ENCODE peak calls at places on chromosomes 2 and 18, in seven cellular contexts. S is IMR-90, O is body of pancreas, K is transverse colon, E is esophagus squamous epithelium, Y is adrenal gland, I is Peyer's patch. P is an unnamed sample.

GRCh38 chr2:240878341-240878936 is 9.8 kb downstream of the AGXT start:
- DNase-seq in S (no peak), O (peak; percentile 3), K (no peak), E (no peak), Y (no peak), I (no peak), P (no peak)

GRCh38 chr2:138447889-138448570 is 53.5 kb upstream of the SPOPL start:
- DNase-seq in S (no peak), O (no peak), K (no peak), E (no peak), Y (no peak), I (no peak), P (no peak)

GRCh38 chr18:8998481-8999217 is 103.8 kb upstream of the NDUFV2 start:
- DNase-seq in S (peak; percentile 55), O (no peak), K (no peak), E (no peak), Y (no peak), I (no peak), P (no peak)

GRCh38 chr2:217979151-217979811 is 23.5 kb downstream of the TNS1 start:
- DNase-seq in S (peak; percentile 77), O (peak; percentile 13), K (no peak), E (no peak), Y (no peak), I (no peak), P (no peak)

GRCh38 chr18:75110846-75111415 is 98.0 kb downstream of the PTGR3 start:
- DNase-seq in S (no peak), O (no peak), K (no peak), E (no peak), Y (no peak), I (no peak), P (no peak)

GRCh38 chr18:74459877-74460276 is 2.8 kb upstream of the DIPK1C start:
- DNase-seq in S (no peak), O (no peak), K (no peak), E (no peak), Y (no peak), I (no peak), P (no peak)

GRCh38 chr18:12048010-12048826 is 45.4 kb upstream of the ANKRD62 start:
- DNase-seq in S (no peak), O (no peak), K (no peak), E (no peak), Y (no peak), I (no peak), P (no peak)

GRCh38 chr2:169822785-169823392 is 1.8 kb downstream of the METTL5 start:
- DNase-seq in S (peak; percentile 14), O (no peak), K (no peak), E (no peak), Y (no peak), I (no peak), P (no peak)

GRCh38 chr18:38966846-38967245 is 1401.2 kb upstream of the CELF4 start:
- DNase-seq in S (no peak), O (no peak), K (no peak), E (no peak), Y (no peak), I (no peak), P (no peak)

GRCh38 chr2:227370791-227371312 is 8.3 kb downstream of the TM4SF20 start:
- DNase-seq in S (peak; percentile 85), O (peak; percentile 9), K (no peak), E (no peak), Y (peak; percentile 80), I (no peak), P (peak; percentile 8)

GRCh38 chr2:179274749-179275148 is 10.1 kb upstream of the SESTD1 start:
- DNase-seq in S (peak; percentile 22), O (no peak), K (no peak), E (no peak), Y (no peak), I (no peak), P (no peak)

GRCh38 chr2:191959209-191959608 is 112.3 kb upstream of the CAVIN2 start:
- DNase-seq in S (no peak), O (no peak), K (no peak), E (no peak), Y (no peak), I (no peak), P (peak; percentile 53)

GRCh38 chr2:182358601-182359000 is 68.2 kb downstream of the PDE1A start:
- DNase-seq in S (no peak), O (no peak), K (no peak), E (no peak), Y (no peak), I (no peak), P (no peak)

GRCh38 chr2:165698621-165698946 is 95.5 kb downstream of the GALNT3 start:
- DNase-seq in S (peak; percentile 43), O (peak; percentile 60), K (peak; percentile 29), E (no peak), Y (peak; percentile 49), I (no peak), P (peak; percentile 62)

GRCh38 chr2:172655091-172655837 is 80.4 kb upstream of the RAPGEF4 start:
- DNase-seq in S (peak; percentile 96), O (no peak), K (no peak), E (no peak), Y (no peak), I (no peak), P (no peak)

GRCh38 chr2:111238336-111238735 is 117.6 kb downstream of the BCL2L11 start:
- DNase-seq in S (no peak), O (no peak), K (no peak), E (no peak), Y (no peak), I (no peak), P (no peak)

GRCh38 chr2:171225989-171226388 is 65.3 kb upstream of the TLK1 start:
- DNase-seq in S (no peak), O (no peak), K (no peak), E (no peak), Y (no peak), I (no peak), P (no peak)

GRCh38 chr2:47992671-47993070 is 86.4 kb upstream of the FBXO11 start:
- DNase-seq in S (no peak), O (no peak), K (no peak), E (no peak), Y (no peak), I (no peak), P (no peak)

GRCh38 chr2:158394453-158394852 is 62.1 kb downstream of the CCDC148 start:
- DNase-seq in S (no peak), O (no peak), K (no peak), E (no peak), Y (no peak), I (no peak), P (no peak)

GRCh38 chr2:200625958-200626363 is 40.1 kb downstream of the AOX1 start:
- DNase-seq in S (peak; percentile 36), O (no peak), K (no peak), E (no peak), Y (no peak), I (no peak), P (no peak)

GRCh38 chr2:107688135-107688534 is 138.6 kb upstream of the RGPD4 start:
- DNase-seq in S (no peak), O (no peak), K (no peak), E (no peak), Y (no peak), I (no peak), P (no peak)

GRCh38 chr2:26850565-26850964 is 2.6 kb downstream of the DPYSL5 start:
- DNase-seq in S (no peak), O (no peak), K (no peak), E (no peak), Y (no peak), I (no peak), P (no peak)

GRCh38 chr2:10141736-10142639 is 19.4 kb downstream of the RRM2 start:
- DNase-seq in S (no peak), O (peak; percentile 66), K (peak; percentile 49), E (no peak), Y (peak; percentile 57), I (peak; percentile 72), P (peak; percentile 34)

GRCh38 chr2:215521031-215521430 is 85.2 kb upstream of the FN1 start:
- DNase-seq in S (no peak), O (no peak), K (no peak), E (no peak), Y (no peak), I (no peak), P (no peak)

GRCh38 chr2:37472959-37473358 is 128.5 kb downstream of the QPCT start:
- DNase-seq in S (peak; percentile 81), O (peak; percentile 22), K (no peak), E (no peak), Y (no peak), I (no peak), P (peak; percentile 73)

GRCh38 chr2:55111230-55111569 is 60.9 kb upstream of the RTN4 start:
- DNase-seq in S (no peak), O (no peak), K (no peak), E (no peak), Y (no peak), I (no peak), P (no peak)
- H3K4me1 ChIP-seq in S (peaks cover 44% of the 10 kb centered on the region), O (peaks cover 24% of the 10 kb centered on the region), K (peaks cover 17% of the 10 kb centered on the region), E (peaks cover 49% of the 10 kb centered on the region), Y (peaks cover 36% of the 10 kb centered on the region), I (no peaks in the 10 kb centered on the region), P (peaks cover 28% of the 10 kb centered on the region)

DNA sequence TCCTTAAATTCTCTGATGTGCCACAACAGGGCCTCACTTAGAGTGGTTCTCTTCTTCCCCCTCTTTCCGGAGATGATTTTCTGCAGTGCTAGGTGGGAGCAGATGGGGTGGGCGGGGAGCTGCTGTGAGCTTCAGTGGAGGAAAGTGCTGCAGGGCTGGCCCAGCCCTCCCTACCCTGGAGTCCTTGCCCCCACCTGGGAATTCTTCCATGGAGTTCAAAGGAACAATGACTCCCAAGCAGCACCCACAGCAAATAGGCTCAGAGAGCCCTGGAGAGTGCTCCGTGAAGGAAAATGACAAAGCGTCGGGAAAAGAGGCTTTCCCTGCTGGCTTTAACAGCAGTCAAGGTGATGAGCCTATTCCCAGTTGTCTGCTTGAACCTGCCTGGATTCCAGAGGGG is 28.8 kb downstream of the LOXHD1 start:
- DNase-seq in S (no peak), O (no peak), K (no peak), E (no peak), Y (no peak), I (no peak), P (no peak)
- TF ChIP-seq POLR2A in S (no peak), O (no peak), K (no peak), E (no peak), Y (no peak), I (no peak), P (no peak)

GRCh38 chr2:220077488-220077887 is 450.1 kb downstream of the SLC4A3 start:
- DNase-seq in S (peak; percentile 54), O (no peak), K (no peak), E (no peak), Y (no peak), I (no peak), P (no peak)
- H3K4me3 ChIP-seq in S (no peak overlapping the region), O (no peak overlapping the region), K (no peak overlapping the region), E (no peak overlapping the region), Y (no peak overlapping the region), I (no peak overlapping the region), P (no peak overlapping the region)

DNA sequence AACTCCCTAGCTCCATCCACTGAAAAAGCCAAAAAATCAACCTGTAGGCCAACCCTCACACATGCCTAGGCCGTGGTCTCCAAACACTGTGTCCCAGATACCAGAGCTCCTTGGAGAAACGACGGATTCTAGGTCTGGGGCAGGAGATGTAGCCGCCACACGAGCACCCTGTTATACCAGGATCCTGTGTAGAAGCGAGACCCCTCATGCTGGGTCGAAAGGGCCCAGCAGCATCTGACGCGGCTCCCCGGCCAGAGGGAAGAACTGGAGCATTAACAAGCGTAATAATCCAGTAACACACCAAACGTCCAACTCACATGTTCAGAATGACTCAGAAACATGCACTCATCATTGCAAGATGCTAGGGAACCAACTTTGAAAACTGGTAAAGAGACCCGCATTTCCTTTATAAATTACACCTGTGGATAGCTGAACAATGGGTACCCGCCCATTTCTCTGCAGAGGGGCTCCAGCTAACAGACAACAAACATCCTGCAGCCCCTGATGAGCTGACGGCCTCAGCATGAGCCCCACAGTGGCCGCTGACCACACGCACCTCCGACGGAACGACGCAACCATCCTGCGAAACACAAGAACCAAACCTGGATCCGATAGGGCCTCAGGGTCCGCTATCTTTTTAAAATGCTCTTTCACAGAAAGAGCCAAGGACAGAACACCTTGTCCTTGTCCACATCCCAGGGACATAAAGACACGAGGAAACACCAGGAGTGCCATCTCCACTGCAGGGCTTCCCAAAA is 14.2 kb downstream of the SLC66A2 start:
- DNase-seq in S (no peak), O (peak; percentile 0), K (peak; percentile 6), E (no peak), Y (no peak), I (peak; percentile 18), P (no peak)
- H3K4me1 ChIP-seq in S (no peaks in the 10 kb centered on the region), O (peaks cover 34% of the 10 kb centered on the region), K (peaks cover 3% of the 10 kb centered on the region), E (peaks cover 50% of the 10 kb centered on the region), Y (no peaks in the 10 kb centered on the region), I (no peaks in the 10 kb centered on the region), P (peaks cover 58% of the 10 kb centered on the region)

P was measured in thyroid gland.